ENCODE peak calls at places on chromosomes 2 and 18, in six cellular contexts. One of them, this sample, is unnamed.

GRCh38 chr2:235073938-235074337 is 122.1 kb downstream of the SH3BP4 start:
- DNase-seq in CD4-positive, alpha-beta T cell: no peak
- DNase-seq in left colon: no peak
- DNase-seq in M059J: no peak
- DNase-seq in Right ventricle myocardium superior: no peak
- DNase-seq in stimulated activated naive B cell treated with anti-CD40 and anti-IgM and Interleukin-4, amounts not matched to agents 10 μg/mL and 1 μg/mL and 100 μg/mL, for 72 hours: no peak
- DNase-seq in this sample: no peak

GRCh38 chr2:172972005-172972619 is 103.5 kb upstream of the MAP3K20 start:
- DNase-seq in CD4-positive, alpha-beta T cell: peak; percentile 13
- DNase-seq in left colon: no peak
- DNase-seq in M059J: peak; percentile 42
- DNase-seq in Right ventricle myocardium superior: peak; percentile 56
- DNase-seq in stimulated activated naive B cell treated with anti-CD40 and anti-IgM and Interleukin-4, amounts not matched to agents 10 μg/mL and 1 μg/mL and 100 μg/mL, for 72 hours: no peak
- DNase-seq in this sample: peak; percentile 71

GRCh38 chr2:29657674-29658073 is 263.7 kb downstream of the ALK start:
- DNase-seq in CD4-positive, alpha-beta T cell: no peak
- DNase-seq in left colon: no peak
- DNase-seq in M059J: no peak
- DNase-seq in Right ventricle myocardium superior: no peak
- DNase-seq in stimulated activated naive B cell treated with anti-CD40 and anti-IgM and Interleukin-4, amounts not matched to agents 10 μg/mL and 1 μg/mL and 100 μg/mL, for 72 hours: no peak
- DNase-seq in this sample: no peak

GRCh38 chr2:72676341-72677025 is 149.3 kb downstream of the EXOC6B start:
- DNase-seq in CD4-positive, alpha-beta T cell: no peak
- DNase-seq in left colon: no peak
- DNase-seq in M059J: peak; percentile 66
- DNase-seq in Right ventricle myocardium superior: no peak
- DNase-seq in stimulated activated naive B cell treated with anti-CD40 and anti-IgM and Interleukin-4, amounts not matched to agents 10 μg/mL and 1 μg/mL and 100 μg/mL, for 72 hours: no peak
- DNase-seq in this sample: no peak

GRCh38 chr18:2002604-2003003 is 568.7 kb downstream of the METTL4 start:
- DNase-seq in CD4-positive, alpha-beta T cell: no peak
- DNase-seq in left colon: no peak
- DNase-seq in M059J: no peak
- DNase-seq in Right ventricle myocardium superior: peak; percentile 31
- DNase-seq in stimulated activated naive B cell treated with anti-CD40 and anti-IgM and Interleukin-4, amounts not matched to agents 10 μg/mL and 1 μg/mL and 100 μg/mL, for 72 hours: no peak
- DNase-seq in this sample: no peak

GRCh38 chr2:113886479-113887383 is 3.2 kb upstream of the ACTR3 start:
- DNase-seq in CD4-positive, alpha-beta T cell: no peak
- DNase-seq in left colon: peak; percentile 75
- DNase-seq in M059J: peak; percentile 83
- DNase-seq in Right ventricle myocardium superior: no peak
- DNase-seq in stimulated activated naive B cell treated with anti-CD40 and anti-IgM and Interleukin-4, amounts not matched to agents 10 μg/mL and 1 μg/mL and 100 μg/mL, for 72 hours: peak; percentile 80
- DNase-seq in this sample: peak; percentile 81

GRCh38 chr2:127986548-127987079 is 41.2 kb downstream of the SAP130 start:
- DNase-seq in CD4-positive, alpha-beta T cell: no peak
- DNase-seq in left colon: no peak
- DNase-seq in M059J: no peak
- DNase-seq in Right ventricle myocardium superior: no peak
- DNase-seq in stimulated activated naive B cell treated with anti-CD40 and anti-IgM and Interleukin-4, amounts not matched to agents 10 μg/mL and 1 μg/mL and 100 μg/mL, for 72 hours: no peak
- DNase-seq in this sample: no peak

GRCh38 chr2:154740360-154740759 is 41.9 kb downstream of the KCNJ3 start:
- DNase-seq in CD4-positive, alpha-beta T cell: no peak
- DNase-seq in left colon: no peak
- DNase-seq in M059J: no peak
- DNase-seq in Right ventricle myocardium superior: no peak
- DNase-seq in stimulated activated naive B cell treated with anti-CD40 and anti-IgM and Interleukin-4, amounts not matched to agents 10 μg/mL and 1 μg/mL and 100 μg/mL, for 72 hours: no peak
- DNase-seq in this sample: no peak

GRCh38 chr2:45886229-45886663 is 234.8 kb downstream of the PRKCE start:
- DNase-seq in CD4-positive, alpha-beta T cell: no peak
- DNase-seq in left colon: no peak
- DNase-seq in M059J: no peak
- DNase-seq in Right ventricle myocardium superior: no peak
- DNase-seq in stimulated activated naive B cell treated with anti-CD40 and anti-IgM and Interleukin-4, amounts not matched to agents 10 μg/mL and 1 μg/mL and 100 μg/mL, for 72 hours: no peak
- DNase-seq in this sample: no peak

GRCh38 chr2:152566728-152567069 is 150.6 kb downstream of the PRPF40A start:
- DNase-seq in CD4-positive, alpha-beta T cell: no peak
- DNase-seq in left colon: no peak
- DNase-seq in M059J: no peak
- DNase-seq in Right ventricle myocardium superior: no peak
- DNase-seq in stimulated activated naive B cell treated with anti-CD40 and anti-IgM and Interleukin-4, amounts not matched to agents 10 μg/mL and 1 μg/mL and 100 μg/mL, for 72 hours: no peak
- DNase-seq in this sample: peak; percentile 72

GRCh38 chr2:4628931-4629565 is 925.7 kb downstream of the DCDC2C start:
- DNase-seq in CD4-positive, alpha-beta T cell: no peak
- DNase-seq in left colon: no peak
- DNase-seq in M059J: no peak
- DNase-seq in Right ventricle myocardium superior: no peak
- DNase-seq in stimulated activated naive B cell treated with anti-CD40 and anti-IgM and Interleukin-4, amounts not matched to agents 10 μg/mL and 1 μg/mL and 100 μg/mL, for 72 hours: no peak
- DNase-seq in this sample: no peak

GRCh38 chr2:140122001-140122400 is 1341.8 kb upstream of the NXPH2 start:
- DNase-seq in CD4-positive, alpha-beta T cell: no peak
- DNase-seq in left colon: no peak
- DNase-seq in M059J: peak; percentile 2
- DNase-seq in Right ventricle myocardium superior: no peak
- DNase-seq in stimulated activated naive B cell treated with anti-CD40 and anti-IgM and Interleukin-4, amounts not matched to agents 10 μg/mL and 1 μg/mL and 100 μg/mL, for 72 hours: no peak
- DNase-seq in this sample: no peak

GRCh38 chr2:197273485-197273884 is 37.1 kb downstream of the ANKRD44 start:
- DNase-seq in CD4-positive, alpha-beta T cell: no peak
- DNase-seq in left colon: no peak
- DNase-seq in M059J: peak; percentile 20
- DNase-seq in Right ventricle myocardium superior: peak; percentile 60
- DNase-seq in stimulated activated naive B cell treated with anti-CD40 and anti-IgM and Interleukin-4, amounts not matched to agents 10 μg/mL and 1 μg/mL and 100 μg/mL, for 72 hours: no peak
- DNase-seq in this sample: no peak

GRCh38 chr2:54845514-54845913 is 122.1 kb downstream of the EML6 start:
- DNase-seq in CD4-positive, alpha-beta T cell: no peak
- DNase-seq in left colon: no peak
- DNase-seq in M059J: no peak
- DNase-seq in Right ventricle myocardium superior: no peak
- DNase-seq in stimulated activated naive B cell treated with anti-CD40 and anti-IgM and Interleukin-4, amounts not matched to agents 10 μg/mL and 1 μg/mL and 100 μg/mL, for 72 hours: no peak
- DNase-seq in this sample: no peak

GRCh38 chr2:64268330-64268729 is 124.1 kb upstream of the PELI1 start:
- DNase-seq in CD4-positive, alpha-beta T cell: no peak
- DNase-seq in left colon: no peak
- DNase-seq in M059J: peak; percentile 38
- DNase-seq in Right ventricle myocardium superior: no peak
- DNase-seq in stimulated activated naive B cell treated with anti-CD40 and anti-IgM and Interleukin-4, amounts not matched to agents 10 μg/mL and 1 μg/mL and 100 μg/mL, for 72 hours: no peak
- DNase-seq in this sample: no peak

GRCh38 chr2:165573534-165574461 is 104.3 kb downstream of the CSRNP3 start:
- DNase-seq in CD4-positive, alpha-beta T cell: no peak
- DNase-seq in left colon: peak; percentile 59
- DNase-seq in M059J: peak; percentile 42
- DNase-seq in Right ventricle myocardium superior: peak; percentile 58
- DNase-seq in stimulated activated naive B cell treated with anti-CD40 and anti-IgM and Interleukin-4, amounts not matched to agents 10 μg/mL and 1 μg/mL and 100 μg/mL, for 72 hours: no peak
- DNase-seq in this sample: peak; percentile 38

GRCh38 chr2:173991857-173992588 is 26.9 kb upstream of the SP3 start:
- DNase-seq in CD4-positive, alpha-beta T cell: no peak
- DNase-seq in left colon: peak; percentile 47
- DNase-seq in M059J: peak; percentile 18
- DNase-seq in Right ventricle myocardium superior: peak; percentile 93
- DNase-seq in stimulated activated naive B cell treated with anti-CD40 and anti-IgM and Interleukin-4, amounts not matched to agents 10 μg/mL and 1 μg/mL and 100 μg/mL, for 72 hours: no peak
- DNase-seq in this sample: peak; percentile 72